ENCODE peak calls at places on chromosome 21, in seven cellular contexts. K, O, S, I, B, X and T are unnamed samples.

GRCh38 chr21:43997766-43998742 is 14.1 kb upstream of the TRAPPC10 start:
- DNase-seq in K (no peak), O (no peak), S (no peak), I (no peak), B (no peak), X (no peak), T (no peak)

GRCh38 chr21:26544208-26544607 is 28.9 kb downstream of the CYYR1 start:
- DNase-seq in K (no peak), O (no peak), S (no peak), I (no peak), B (no peak), X (no peak), T (no peak)

GRCh38 chr21:33854604-33855003 is 61.0 kb downstream of the ATP5PO start:
- DNase-seq in K (no peak), O (no peak), S (no peak), I (no peak), B (no peak), X (no peak), T (no peak)

GRCh38 chr21:38494688-38495087 is 3.6 kb downstream of the ERG start:
- DNase-seq in K (no peak), O (no peak), S (no peak), I (no peak), B (no peak), X (no peak), T (no peak)

GRCh38 chr21:33265664-33266049 is 510 bp upstream of the IL10RB start:
- DNase-seq in K (no peak), O (peak; percentile 56), S (peak; percentile 50), I (peak; percentile 8), B (peak; percentile 65), X (peak; percentile 56), T (no peak)

GRCh38 chr21:31857096-31857495 is 15.7 kb upstream of the HUNK start:
- DNase-seq in K (no peak), O (no peak), S (no peak), I (no peak), B (no peak), X (no peak), T (no peak)

GRCh38 chr21:23162213-23162946 is 2164.2 kb downstream of the NCAM2 start:
- DNase-seq in K (no peak), O (no peak), S (no peak), I (no peak), B (no peak), X (no peak), T (no peak)

GRCh38 chr21:30625449-30625848 is 5.0 kb downstream of the KRTAP20-4 start:
- DNase-seq in K (no peak), O (no peak), S (no peak), I (no peak), B (peak; percentile 9), X (no peak), T (no peak)

GRCh38 chr21:32726742-32727477 is 903 bp downstream of the SYNJ1 start:
- DNase-seq in K (peak; percentile 21), O (no peak), S (peak; percentile 53), I (no peak), B (peak; percentile 25), X (peak; percentile 51), T (no peak)

GRCh38 chr21:38849776-38850175 is 44.0 kb downstream of the ETS2 start:
- DNase-seq in K (no peak), O (no peak), S (peak; percentile 10), I (no peak), B (no peak), X (no peak), T (no peak)

GRCh38 chr21:37153193-37153934 is 80.3 kb downstream of the TTC3 start:
- DNase-seq in K (peak; percentile 70), O (no peak), S (peak; percentile 40), I (no peak), B (no peak), X (peak; percentile 36), T (no peak)

GRCh38 chr21:39098696-39099111 is 84.5 kb downstream of the PSMG1 start:
- DNase-seq in K (no peak), O (no peak), S (no peak), I (no peak), B (no peak), X (no peak), T (no peak)

GRCh38 chr21:30408782-30409494 is 13.1 kb downstream of the KRTAP13-1 start:
- DNase-seq in K (no peak), O (peak; percentile 25), S (peak; percentile 65), I (no peak), B (peak; percentile 96), X (no peak), T (no peak)

GRCh38 chr21:20023199-20023598 is 975.0 kb upstream of the NCAM2 start:
- DNase-seq in K (no peak), O (no peak), S (no peak), I (no peak), B (no peak), X (no peak), T (no peak)

GRCh38 chr21:38688068-38688467 is 117.7 kb upstream of the ETS2 start:
- DNase-seq in K (no peak), O (no peak), S (no peak), I (no peak), B (no peak), X (no peak), T (no peak)

GRCh38 chr21:32382108-32382601 is 10.7 kb downstream of the URB1 start:
- DNase-seq in K (no peak), O (no peak), S (no peak), I (no peak), B (no peak), X (no peak), T (no peak)

GRCh38 chr21:33368124-33368523 is 35.1 kb upstream of the IFNGR2 start:
- DNase-seq in K (no peak), O (no peak), S (no peak), I (no peak), B (no peak), X (no peak), T (no peak)

GRCh38 chr21:16004121-16004520 is 274.3 kb downstream of the USP25 start:
- DNase-seq in K (no peak), O (no peak), S (no peak), I (no peak), B (no peak), X (no peak), T (no peak)

GRCh38 chr21:29499734-29500343 is 201.1 kb downstream of the BACH1 start:
- DNase-seq in K (no peak), O (no peak), S (no peak), I (no peak), B (peak; percentile 84), X (no peak), T (no peak)

GRCh38 chr21:40847956-40848355 is 998 bp upstream of the DSCAM start:
- DNase-seq in K (no peak), O (no peak), S (no peak), I (no peak), B (peak; percentile 5), X (no peak), T (no peak)

GRCh38 chr21:43659136-43660000 is at the start of the genes HSF2BP and RRP1B:
- DNase-seq in K (peak; percentile 63), O (peak; percentile 84), S (peak; percentile 81), I (peak; percentile 82), B (peak; percentile 91), X (peak; percentile 83), T (peak; percentile 83)

GRCh38 chr21:39564200-39564599 is 48.5 kb upstream of the B3GALT5 start:
- DNase-seq in K (no peak), O (no peak), S (no peak), I (no peak), B (no peak), X (peak; percentile 67), T (no peak)

GRCh38 chr21:22174746-22175145 is 1176.5 kb downstream of the NCAM2 start:
- DNase-seq in K (no peak), O (no peak), S (no peak), I (no peak), B (no peak), X (no peak), T (no peak)

GRCh38 chr21:43195131-43196021 is 26.6 kb downstream of the CRYAA start:
- DNase-seq in K (no peak), O (no peak), S (peak; percentile 16), I (no peak), B (no peak), X (peak; percentile 44), T (no peak)

GRCh38 chr21:33384851-33385331 is 18.3 kb upstream of the IFNGR2 start:
- DNase-seq in K (no peak), O (no peak), S (no peak), I (peak; percentile 86), B (no peak), X (no peak), T (no peak)

GRCh38 chr21:45303751-45304150 is 16.1 kb upstream of the POFUT2 start:
- DNase-seq in K (no peak), O (no peak), S (no peak), I (no peak), B (no peak), X (peak; percentile 14), T (no peak)

GRCh38 chr21:45303111-45303615 is 15.5 kb upstream of the POFUT2 start:
- DNase-seq in K (no peak), O (no peak), S (no peak), I (no peak), B (no peak), X (peak; percentile 12), T (no peak)

GRCh38 chr21:45304945-45305344 is 17.2 kb upstream of the POFUT2 start:
- DNase-seq in K (no peak), O (no peak), S (no peak), I (no peak), B (no peak), X (peak; percentile 16), T (no peak)

GRCh38 chr21:45305831-45306230 is 18.1 kb upstream of the POFUT2 start:
- DNase-seq in K (no peak), O (no peak), S (no peak), I (no peak), B (no peak), X (peak; percentile 5), T (no peak)

GRCh38 chr21:45304161-45304830 is 16.6 kb upstream of the POFUT2 start:
- DNase-seq in K (no peak), O (no peak), S (no peak), I (no peak), B (no peak), X (peak; percentile 9), T (no peak)
- H3K27ac ChIP-seq in K (no peak overlapping the region), O (no peak overlapping the region), S (no peak overlapping the region), I (no peak overlapping the region), B (no peak overlapping the region), X (no peak overlapping the region), T (no peak overlapping the region)

GRCh38 chr21:42092805-42093590 is 21.9 kb downstream of the UMODL1 start:
- DNase-seq in K (no peak), O (no peak), S (no peak), I (no peak), B (no peak), X (no peak), T (no peak)
- H3K27ac ChIP-seq in K (no peak overlapping the region), O (no peak overlapping the region), S (no peak overlapping the region), I (no peak overlapping the region), B (no peak overlapping the region), X (no peak overlapping the region), T (no peak overlapping the region)

DNA sequence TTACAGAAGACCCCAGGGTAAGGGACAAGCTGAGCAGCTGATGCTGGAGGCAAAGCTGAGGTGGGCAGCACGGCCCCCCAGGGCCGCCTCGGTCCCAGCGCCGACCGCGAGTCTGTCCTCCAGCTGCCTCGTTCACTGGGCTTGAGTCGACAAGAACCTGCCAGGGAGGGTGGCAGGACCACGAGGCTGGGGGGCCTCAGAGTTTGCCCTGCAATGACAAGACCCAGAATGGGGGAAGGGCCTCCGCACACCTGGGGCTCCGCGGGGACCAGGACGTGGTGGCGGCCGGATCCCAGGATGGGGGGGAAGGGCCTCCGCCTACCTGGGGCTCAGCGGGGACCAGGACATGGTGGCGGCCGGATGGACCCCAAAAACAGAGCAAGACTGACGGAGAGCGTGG is 53.9 kb upstream of the COL18A1 start:
- DNase-seq in K (no peak), O (no peak), S (no peak), I (no peak), B (no peak), X (no peak), T (no peak)
- H3K27ac ChIP-seq in K (no peak overlapping the region), O (no peak overlapping the region), S (no peak overlapping the region), I (no peak overlapping the region), B (no peak overlapping the region), X (peak overlapping the region; percentile 30), T (no peak overlapping the region)

GRCh38 chr21:35988396-35989140 is 71.8 kb downstream of the SETD4 start:
- DNase-seq in K (no peak), O (no peak), S (no peak), I (no peak), B (no peak), X (no peak), T (no peak)
- H3K27ac ChIP-seq in K (no peak overlapping the region), O (no peak overlapping the region), S (no peak overlapping the region), I (no peak overlapping the region), B (no peak overlapping the region), X (no peak overlapping the region), T (no peak overlapping the region)